ENCODE peak calls at places on chromosomes 12 and 14, in ten cellular contexts. X is H1, K is AG04450, T is prostate gland, J is cardiac fibroblast, B is heart right ventricle, A is dorsolateral prefrontal cortex, I is tibial artery, G is brain microvascular endothelial cell, U is cardiac muscle cell. Z is an unnamed sample.

GRCh38 chr14:79997509-79998210 is 213.6 kb downstream of the DIO2 start:
- DNase-seq in X (no peak), K (no peak), T (peak), J (no peak), B (no peak), A (no peak), I (no peak), G (no peak), U (no peak), Z (no peak)

GRCh38 chr14:70714055-70714550 is 72.4 kb downstream of the TTC9 start:
- DNase-seq in X (no peak), K (peak), T (peak), J (peak), B (peak), A (no peak), I (no peak), G (peak), U (peak), Z (peak)

GRCh38 chr12:15603461-15604085 is 185.6 kb downstream of the EPS8 start:
- DNase-seq in X (no peak), K (no peak), T (no peak), J (peak), B (no peak), A (no peak), I (no peak), G (no peak), U (peak), Z (no peak)

GRCh38 chr12:120652671-120653435 is 12.4 kb downstream of the CABP1 start:
- DNase-seq in X (no peak), K (no peak), T (no peak), J (no peak), B (no peak), A (peak), I (no peak), G (no peak), U (no peak), Z (no peak)

GRCh38 chr14:81579115-81579514 is 45.5 kb upstream of the SEL1L start:
- DNase-seq in X (no peak), K (no peak), T (no peak), J (no peak), B (no peak), A (no peak), I (no peak), G (no peak), U (no peak), Z (no peak)

GRCh38 chr12:87509233-87509820 is 519.9 kb downstream of the C12orf50 start:
- DNase-seq in X (no peak), K (no peak), T (no peak), J (peak), B (no peak), A (no peak), I (no peak), G (peak), U (peak), Z (no peak)

GRCh38 chr14:23910081-23910875 is 43.3 kb upstream of the DHRS4 start:
- DNase-seq in X (peak), K (peak), T (no peak), J (peak), B (no peak), A (no peak), I (peak), G (peak), U (peak), Z (peak)

GRCh38 chr12:91899056-91899455 is 246.6 kb downstream of the BTG1 start:
- DNase-seq in X (no peak), K (no peak), T (no peak), J (no peak), B (no peak), A (no peak), I (no peak), G (no peak), U (no peak), Z (no peak)

GRCh38 chr12:116539361-116539771 is 19.8 kb upstream of the MAP1LC3B2 start:
- DNase-seq in X (no peak), K (no peak), T (peak), J (peak), B (no peak), A (no peak), I (no peak), G (no peak), U (no peak), Z (no peak)

GRCh38 chr12:19277707-19278106 is 148.2 kb downstream of the PLEKHA5 start:
- DNase-seq in X (no peak), K (no peak), T (no peak), J (no peak), B (no peak), A (no peak), I (no peak), G (no peak), U (no peak), Z (no peak)

GRCh38 chr12:32533971-32534590 is 134.7 kb downstream of the FGD4 start:
- DNase-seq in X (no peak), K (peak), T (peak), J (peak), B (peak), A (no peak), I (peak), G (peak), U (peak), Z (no peak)

GRCh38 chr14:89304972-89305703 is 111.9 kb downstream of the FOXN3 start:
- DNase-seq in X (no peak), K (peak), T (peak), J (peak), B (peak), A (no peak), I (peak), G (peak), U (peak), Z (no peak)

GRCh38 chr12:52390739-52391617 is 5.5 kb upstream of the KRT84 start:
- DNase-seq in X (no peak), K (no peak), T (no peak), J (peak), B (no peak), A (no peak), I (no peak), G (peak), U (peak), Z (peak)

GRCh38 chr12:64522316-64522715 is 70.4 kb downstream of the TBK1 start:
- DNase-seq in X (no peak), K (peak), T (no peak), J (peak), B (no peak), A (no peak), I (no peak), G (no peak), U (peak), Z (peak)

GRCh38 chr12:68842784-68843567 is 35.0 kb downstream of the MDM2 start:
- DNase-seq in X (no peak), K (no peak), T (no peak), J (no peak), B (no peak), A (no peak), I (no peak), G (no peak), U (no peak), Z (no peak)

GRCh38 chr14:87264386-87264785 is 728.6 kb downstream of the GALC start:
- DNase-seq in X (no peak), K (no peak), T (no peak), J (no peak), B (no peak), A (no peak), I (no peak), G (no peak), U (no peak), Z (no peak)

GRCh38 chr12:111238075-111238734 is 130.7 kb downstream of the PHETA1 start:
- DNase-seq in X (no peak), K (no peak), T (no peak), J (no peak), B (no peak), A (no peak), I (no peak), G (no peak), U (no peak), Z (no peak)

GRCh38 chr12:28222081-28222700 is 31.9 kb downstream of the CCDC91 start:
- DNase-seq in X (no peak), K (no peak), T (no peak), J (no peak), B (no peak), A (no peak), I (no peak), G (peak), U (no peak), Z (no peak)

GRCh38 chr14:55581011-55581806 is 1.2 kb downstream of the KTN1 start:
- DNase-seq in X (no peak), K (no peak), T (peak), J (peak), B (peak), A (peak), I (peak), G (no peak), U (peak), Z (peak)

GRCh38 chr14:105205718-105206208 is 24.7 kb upstream of the NUDT14 start:
- DNase-seq in X (no peak), K (no peak), T (no peak), J (no peak), B (no peak), A (no peak), I (no peak), G (no peak), U (no peak), Z (no peak)

GRCh38 chr12:132638541-132639408 is 20.2 kb downstream of the P2RX2 start:
- DNase-seq in X (no peak), K (peak), T (no peak), J (peak), B (no peak), A (peak), I (peak), G (peak), U (peak), Z (peak)

GRCh38 chr12:70497508-70497907 is 131.4 kb downstream of the KCNMB4 start:
- DNase-seq in X (no peak), K (no peak), T (no peak), J (no peak), B (no peak), A (no peak), I (no peak), G (no peak), U (no peak), Z (no peak)

GRCh38 chr14:70660967-70661871 is 19.5 kb downstream of the TTC9 start:
- DNase-seq in X (no peak), K (no peak), T (peak), J (no peak), B (no peak), A (no peak), I (no peak), G (no peak), U (no peak), Z (no peak)

GRCh38 chr12:45008211-45008610 is 42.7 kb downstream of the DBX2 start:
- DNase-seq in X (no peak), K (no peak), T (no peak), J (no peak), B (no peak), A (no peak), I (no peak), G (no peak), U (no peak), Z (no peak)

GRCh38 chr14:104559769-104560585 is 19.6 kb upstream of the C14orf180 start:
- DNase-seq in X (no peak), K (no peak), T (no peak), J (no peak), B (no peak), A (no peak), I (no peak), G (no peak), U (no peak), Z (peak)

GRCh38 chr14:80164991-80165390 is 46.3 kb downstream of the DIO2 start:
- DNase-seq in X (no peak), K (peak), T (no peak), J (no peak), B (no peak), A (no peak), I (no peak), G (peak), U (no peak), Z (no peak)

GRCh38 chr12:106195638-106196037 is 52.2 kb downstream of the CKAP4 start:
- DNase-seq in X (no peak), K (no peak), T (peak), J (peak), B (peak), A (peak), I (peak), G (peak), U (peak), Z (peak)

GRCh38 chr12:98352218-98352811 is 163.1 kb upstream of the TMPO start:
- DNase-seq in X (peak), K (peak), T (no peak), J (peak), B (no peak), A (no peak), I (no peak), G (peak), U (peak), Z (peak)

GRCh38 chr12:74725154-74725553 is 187.5 kb downstream of the ATXN7L3B start:
- DNase-seq in X (no peak), K (no peak), T (no peak), J (peak), B (no peak), A (no peak), I (no peak), G (peak), U (peak), Z (no peak)

GRCh38 chr14:57632649-57633048 is 139.0 kb upstream of the CCDC198 start:
- DNase-seq in X (no peak), K (no peak), T (no peak), J (no peak), B (no peak), A (no peak), I (no peak), G (no peak), U (no peak), Z (no peak)

GRCh38 chr14:94423465-94424056 is 29.0 kb downstream of the SERPINA11 start:
- DNase-seq in X (peak), K (no peak), T (peak), J (peak), B (peak), A (peak), I (peak), G (peak), U (peak), Z (peak)

GRCh38 chr12:107356266-107356936 is 263.1 kb upstream of the CRY1 start:
- DNase-seq in X (no peak), K (peak), T (no peak), J (peak), B (no peak), A (no peak), I (no peak), G (peak), U (peak), Z (no peak)

GRCh38 chr12:72610854-72611358 is 338.7 kb downstream of the TRHDE start:
- DNase-seq in X (no peak), K (no peak), T (no peak), J (no peak), B (no peak), A (no peak), I (no peak), G (no peak), U (no peak), Z (peak)

DNA sequence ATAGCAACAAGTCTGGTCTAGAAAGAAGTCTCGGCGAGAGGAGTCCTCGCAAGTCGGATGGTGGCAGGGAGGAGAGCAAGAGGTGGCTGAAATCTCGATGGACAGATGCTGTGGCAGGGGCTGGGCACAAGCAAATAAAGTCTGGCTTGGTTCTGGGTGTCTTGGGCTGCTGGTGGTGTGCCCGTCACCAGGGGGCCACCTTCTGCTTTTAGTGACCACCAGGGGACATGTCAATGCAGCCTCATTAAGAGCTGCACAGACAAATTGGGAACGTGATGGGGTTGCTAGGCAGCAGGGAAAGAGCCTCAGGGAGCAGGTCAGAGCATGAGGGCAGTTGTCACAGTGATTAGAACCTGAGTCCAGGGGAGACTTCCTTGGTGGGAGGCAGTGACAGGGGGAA is 43.9 kb downstream of the LRRC74A start:
- DNase-seq in X (no peak), K (no peak), T (no peak), J (no peak), B (no peak), A (no peak), I (no peak), G (no peak), U (no peak), Z (peak)
- TF ChIP-seq CTCF in X (peak), K (peak), T (no peak), J (peak), B (peak), A (no peak), I (no peak), G (peak), U (no peak), Z (peak)

GRCh38 chr12:104522985-104523719 is 66.4 kb downstream of the CHST11 start:
- DNase-seq in X (no peak), K (no peak), T (no peak), J (no peak), B (no peak), A (no peak), I (no peak), G (no peak), U (no peak), Z (no peak)

GRCh38 chr12:104526320-104526719 is 69.6 kb downstream of the CHST11 start:
- DNase-seq in X (peak), K (no peak), T (no peak), J (no peak), B (no peak), A (no peak), I (no peak), G (no peak), U (no peak), Z (peak)

GRCh38 chr12:104524026-104524425 is 67.3 kb downstream of the CHST11 start:
- DNase-seq in X (no peak), K (no peak), T (no peak), J (peak), B (no peak), A (no peak), I (no peak), G (no peak), U (peak), Z (no peak)

GRCh38 chr12:104526751-104527150 is 70.0 kb downstream of the CHST11 start:
- DNase-seq in X (no peak), K (no peak), T (no peak), J (no peak), B (no peak), A (no peak), I (no peak), G (no peak), U (no peak), Z (no peak)

DNA sequence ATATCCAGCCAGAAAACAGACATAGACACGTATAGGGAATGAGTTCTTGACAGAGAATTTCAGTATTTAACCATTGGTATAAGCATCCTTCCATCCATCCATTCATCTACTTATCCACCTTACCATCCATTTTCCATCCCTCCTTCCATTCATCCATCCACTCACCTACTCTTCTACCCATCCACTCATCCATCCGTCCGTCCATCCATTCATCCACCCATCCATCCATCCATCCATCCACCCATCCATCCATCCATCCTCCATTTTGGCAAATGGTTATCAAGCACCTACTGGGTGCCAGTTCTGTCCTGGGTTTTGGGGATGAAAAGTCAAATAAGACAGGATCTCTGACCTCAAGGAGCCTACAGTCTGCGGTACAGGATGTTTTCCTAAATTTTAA is 67.7 kb downstream of the CHST11 start:
- DNase-seq in X (no peak), K (no peak), T (no peak), J (no peak), B (no peak), A (no peak), I (no peak), G (no peak), U (no peak), Z (no peak)
- H3K4me3 ChIP-seq in X (no peak), K (no peak), T (no peak), J (no peak), B (no peak), A (no peak), I (no peak), G (no peak), U (no peak), Z (no peak)

DNA sequence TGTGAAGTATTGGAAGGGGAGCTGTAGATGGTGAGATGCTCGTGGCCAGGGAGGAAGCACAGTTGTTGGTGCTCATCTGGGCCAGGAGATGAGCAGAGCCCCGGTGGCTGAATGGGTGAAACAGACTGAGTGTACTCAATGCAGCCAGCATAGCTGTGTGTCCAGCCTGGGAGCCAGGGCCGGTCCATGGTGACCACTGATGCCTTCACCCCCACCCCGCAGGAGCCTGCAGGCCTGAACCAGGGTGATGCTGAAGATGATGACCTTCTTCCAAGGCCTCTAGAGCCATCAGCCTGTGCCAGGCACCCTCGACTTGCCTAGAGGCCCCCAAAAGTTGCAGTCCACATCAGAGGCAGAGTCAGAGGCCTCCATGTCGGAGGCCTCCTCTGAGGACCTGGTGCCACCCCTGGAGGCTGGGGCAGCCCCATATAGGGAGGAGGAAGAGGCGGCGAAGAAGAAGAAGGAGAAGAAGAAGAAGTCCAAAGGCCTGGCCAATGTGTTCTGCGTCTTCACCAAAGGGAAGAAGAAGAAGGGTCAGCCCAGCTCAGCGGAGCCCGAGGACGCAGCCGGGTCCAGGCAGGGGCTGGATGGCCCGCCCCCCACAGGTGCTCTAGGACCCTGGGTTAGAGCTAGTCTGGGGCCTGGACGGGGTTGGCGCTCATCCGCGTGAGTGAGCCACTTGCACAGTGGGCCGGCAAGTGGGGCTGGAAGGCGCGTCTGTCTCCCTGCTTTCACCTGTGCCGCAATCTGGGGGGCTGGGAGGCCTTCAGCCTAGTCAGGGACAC is 3.0 kb downstream of the TNFAIP2 start:
- DNase-seq in X (no peak), K (no peak), T (no peak), J (no peak), B (no peak), A (no peak), I (no peak), G (no peak), U (no peak), Z (no peak)
- TF ChIP-seq CTCF in X (no peak), K (no peak), T (no peak), J (no peak), B (no peak), A (no peak), I (no peak), G (no peak), U (no peak), Z (no peak)

DNA sequence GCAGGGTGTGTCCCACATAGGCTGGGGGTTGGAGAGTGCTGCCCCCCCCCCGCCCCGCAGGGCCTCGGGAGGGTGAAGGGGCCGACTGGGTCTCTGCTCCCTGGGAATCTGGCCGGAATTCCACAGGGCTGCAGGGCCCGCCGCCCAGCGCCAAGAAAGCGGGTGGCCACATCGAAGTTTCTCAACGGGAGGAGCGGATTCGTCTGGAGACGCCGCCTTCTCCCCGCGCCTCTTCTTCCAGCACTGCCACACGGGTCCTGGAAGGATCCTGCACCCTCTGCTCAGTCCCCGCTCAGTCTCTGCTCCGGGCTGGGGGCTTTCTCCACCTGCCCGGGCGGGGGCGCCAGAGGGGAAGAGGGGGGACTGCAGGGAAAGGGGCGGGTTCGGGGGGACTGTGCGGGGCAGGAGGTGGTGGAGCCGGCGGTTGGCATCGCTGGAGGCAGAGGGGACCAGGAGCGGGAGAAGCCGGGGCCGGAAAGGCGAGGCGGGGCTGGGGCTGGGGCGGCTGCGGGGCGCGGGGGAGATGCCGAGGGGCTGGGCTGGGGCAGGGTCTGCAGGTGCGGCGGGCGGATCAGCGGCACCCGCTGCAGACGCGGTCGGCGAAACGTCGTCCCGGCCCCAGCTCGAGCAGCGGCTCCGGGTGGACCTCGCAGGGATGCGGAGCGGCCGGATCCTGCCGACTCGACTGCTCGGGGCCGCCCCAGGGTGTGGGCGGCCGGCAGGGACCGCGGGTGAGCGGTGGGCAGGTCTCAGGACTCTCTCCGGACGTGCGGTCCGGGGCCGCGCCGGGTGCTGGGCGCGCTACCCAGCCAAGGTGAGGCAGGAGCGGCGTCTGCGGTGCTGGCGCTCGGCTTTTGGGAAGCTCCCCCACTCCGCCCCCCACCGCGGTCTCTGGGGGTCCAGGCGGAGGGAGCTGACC is 811.4 kb upstream of the TMEM132C start:
- DNase-seq in X (no peak), K (no peak), T (no peak), J (no peak), B (no peak), A (no peak), I (no peak), G (no peak), U (no peak), Z (peak)
- H3K4me3 ChIP-seq in X (peak), K (peak), T (no peak), J (no peak), B (no peak), A (peak), I (peak), G (peak), U (peak), Z (peak)

GRCh38 chr14:60353410-60353809 is 104.4 kb downstream of the PPM1A start:
- DNase-seq in X (no peak), K (no peak), T (no peak), J (no peak), B (no peak), A (no peak), I (no peak), G (no peak), U (no peak), Z (no peak)
- TF ChIP-seq CTCF in X (no peak), K (no peak), T (no peak), J (no peak), B (no peak), A (no peak), I (no peak), G (no peak), U (no peak), Z (no peak)

Z was measured in endodermal cell.